ENCODE peak calls at places on chromosome 14, in six cellular contexts. B is GM23248, E is vagina, G is thyroid gland, T is GM12878, V is neural progenitor cell. S is an unnamed sample.

GRCh38 chr14:23034498-23035302 is at the start of gene PSMB5:
- DNase-seq in B (peak; percentile 98), G (peak; percentile 93), E (peak; percentile 94), T (peak; percentile 98), V (peak; percentile 95), S (peak; percentile 93)

GRCh38 chr14:104554088-104554607 is 25.4 kb upstream of the C14orf180 start:
- DNase-seq in E (no peak), V (no peak), G (peak; percentile 1), T (no peak), B (no peak), S (no peak)

GRCh38 chr14:44640416-44640815 is 133.3 kb upstream of the FSCB start:
- DNase-seq in B (no peak), V (no peak), T (no peak), E (no peak), G (no peak), S (no peak)

GRCh38 chr14:32473476-32473875 is 144.4 kb downstream of the AKAP6 start:
- DNase-seq in G (peak; percentile 12), V (no peak), E (no peak), T (no peak), B (peak; percentile 82), S (peak; percentile 25)

GRCh38 chr14:67517083-67517482 is 16.0 kb upstream of the PLEKHH1 start:
- DNase-seq in G (peak; percentile 52), T (no peak), V (peak; percentile 74), B (peak; percentile 67), E (no peak), S (peak; percentile 18)

GRCh38 chr14:31118892-31119291 is 88.7 kb downstream of the HECTD1 start:
- DNase-seq in G (no peak), T (no peak), V (no peak), B (peak; percentile 49), E (no peak), S (no peak)

GRCh38 chr14:103879570-103880333 is 32.4 kb upstream of the PPP1R13B start:
- DNase-seq in E (no peak), V (no peak), G (peak; percentile 83), B (peak; percentile 66), T (no peak), S (no peak)

GRCh38 chr14:63045234-63045611 is at the start of gene KCNH5:
- DNase-seq in G (peak; percentile 6), T (no peak), V (peak; percentile 96), B (peak; percentile 47), E (no peak), S (peak; percentile 78)

GRCh38 chr14:74619672-74620131 is 7.7 kb upstream of the LTBP2 start:
- DNase-seq in T (no peak), B (peak; percentile 99), V (no peak), G (peak; percentile 60), E (peak; percentile 98), S (no peak)
- H3K4me1 ChIP-seq in T (peaks cover 20% of the 10 kb centered on the region), B (peaks cover 63% of the 10 kb centered on the region), V (peaks cover 9% of the 10 kb centered on the region), G (peaks cover 44% of the 10 kb centered on the region), E (peaks cover 69% of the 10 kb centered on the region), S (no peaks in the 10 kb centered on the region)

GRCh38 chr14:81193924-81194633 is 26.7 kb downstream of the GTF2A1 start:
- DNase-seq in V (no peak), E (no peak), G (no peak), B (no peak), T (no peak), S (no peak)
- H3K36me3 ChIP-seq in V (peaks cover 57% of the 10 kb centered on the region), E (no peaks in the 10 kb centered on the region), G (peaks cover 31% of the 10 kb centered on the region), B (peaks cover 55% of the 10 kb centered on the region), T (peaks cover 5% of the 10 kb centered on the region), S (peaks cover 48% of the 10 kb centered on the region)

GRCh38 chr14:71320107-71320733 is 413.0 kb downstream of the PCNX1 start:
- DNase-seq in B (peak; percentile 100), G (peak; percentile 97), T (peak; percentile 96), V (peak; percentile 99), E (peak; percentile 99), S (peak; percentile 98)

GRCh38 chr14:71321556-71322315 is 414.5 kb downstream of the PCNX1 start:
- DNase-seq in T (no peak), G (peak; percentile 13), E (no peak), B (peak; percentile 84), V (peak; percentile 69), S (peak; percentile 70)

GRCh38 chr14:71324767-71325272 is 417.6 kb downstream of the PCNX1 start:
- DNase-seq in B (no peak), T (peak; percentile 89), G (no peak), E (no peak), V (peak; percentile 20), S (no peak)

GRCh38 chr14:71320734-71321555 is 413.7 kb downstream of the PCNX1 start:
- DNase-seq in T (no peak), G (peak; percentile 69), V (peak; percentile 87), B (peak; percentile 88), E (no peak), S (peak; percentile 67)

DNA sequence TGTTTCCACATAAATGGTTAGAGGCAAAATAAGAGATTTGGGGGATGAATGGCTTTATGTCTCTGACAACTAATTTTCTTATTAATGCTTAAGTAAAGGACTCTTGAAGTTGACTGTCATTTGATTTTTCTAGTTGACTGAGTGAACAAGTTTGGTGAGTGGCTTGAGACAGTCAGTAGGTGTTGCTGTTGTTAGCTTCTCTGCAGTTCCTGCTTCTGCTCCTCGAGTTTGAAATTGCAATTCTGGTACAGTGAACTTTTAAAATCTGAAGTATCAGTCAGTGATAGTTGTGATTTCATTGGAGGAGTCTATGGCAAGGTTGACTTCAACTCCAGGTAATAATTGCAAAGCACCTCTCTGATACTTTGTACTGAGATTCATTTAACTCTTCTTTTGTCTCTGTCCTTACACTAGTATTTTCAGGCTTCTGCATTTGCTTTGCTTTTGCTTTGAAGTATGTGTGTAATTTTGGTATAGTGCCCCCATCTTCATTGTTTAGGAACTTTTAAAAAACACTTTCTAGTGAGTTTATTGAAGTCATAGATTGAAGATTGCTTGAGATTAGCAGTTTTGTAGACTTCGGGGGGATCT is 415.5 kb downstream of the PCNX1 start:
- DNase-seq in G (peak; percentile 17), V (peak; percentile 15), T (peak; percentile 66), B (peak; percentile 69), E (no peak), S (no peak)
- H3K4me1 ChIP-seq in G (peaks cover 11% of the 10 kb centered on the region), V (peaks cover 35% of the 10 kb centered on the region), T (peaks cover 35% of the 10 kb centered on the region), B (peaks cover 24% of the 10 kb centered on the region), E (peaks cover 16% of the 10 kb centered on the region), S (peaks cover 4% of the 10 kb centered on the region)

GRCh38 chr14:74891870-74892269 is 10.2 kb downstream of the DLST start:
- DNase-seq in T (no peak), B (peak; percentile 74), E (no peak), G (peak; percentile 29), V (no peak), S (no peak)
- H3K36me3 ChIP-seq in T (peaks cover 15% of the 10 kb centered on the region), B (peaks cover 71% of the 10 kb centered on the region), E (no peaks in the 10 kb centered on the region), G (peaks cover 60% of the 10 kb centered on the region), V (peaks cover 6% of the 10 kb centered on the region), S (peaks cover 88% of the 10 kb centered on the region)

DNA sequence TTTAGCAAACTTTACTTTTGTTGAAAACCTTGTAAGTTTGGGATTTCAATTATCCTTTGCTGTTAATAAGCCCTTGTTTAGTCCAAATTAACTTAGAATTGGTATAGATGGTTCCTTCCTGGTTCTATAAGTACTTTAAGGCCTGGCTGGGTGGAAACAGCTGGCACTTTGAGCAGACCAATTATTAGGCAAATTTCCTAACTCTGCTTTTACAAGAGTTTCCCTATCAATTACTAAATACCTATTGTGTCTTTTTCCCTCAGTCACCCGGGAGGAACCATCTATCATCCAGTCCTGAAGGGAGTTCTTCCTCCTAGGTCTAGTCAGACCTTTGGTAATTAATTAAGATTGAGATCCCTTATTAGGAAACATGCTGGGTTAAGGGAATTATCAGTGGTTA is 138.0 kb downstream of the SLC38A6 start:
- DNase-seq in V (peak; percentile 15), E (no peak), B (no peak), G (no peak), T (no peak), S (no peak)
- H3K4me1 ChIP-seq in V (peaks cover 9% of the 10 kb centered on the region), E (no peaks in the 10 kb centered on the region), B (no peaks in the 10 kb centered on the region), G (no peaks in the 10 kb centered on the region), T (peaks cover 8% of the 10 kb centered on the region), S (no peaks in the 10 kb centered on the region)

GRCh38 chr14:39316844-39317553 is 83.3 kb downstream of the MIA2 start:
- DNase-seq in E (no peak), B (no peak), G (no peak), T (no peak), V (no peak), S (no peak)
- H3K36me3 ChIP-seq in E (no peaks in the 10 kb centered on the region), B (peaks cover 34% of the 10 kb centered on the region), G (no peaks in the 10 kb centered on the region), T (no peaks in the 10 kb centered on the region), V (peaks cover 3% of the 10 kb centered on the region), S (peaks cover 2% of the 10 kb centered on the region)

S was measured in HAP-1.